ENCODE peak calls at places on chromosomes 6 and 20, in eight cellular contexts. Z, N, T, G, X, F, R and L are unnamed samples.

GRCh38 chr6:75612921-75613534 is 11.3 kb downstream of the SENP6 start:
- DNase-seq in G (no peak), F (no peak), X (no peak), N (no peak), Z (no peak), T (no peak), R (no peak), L (no peak)

GRCh38 chr6:53111865-53112264 is 36.8 kb downstream of the GCM1 start:
- DNase-seq in T (no peak), R (no peak), N (no peak), G (no peak), F (no peak), X (no peak), Z (no peak), L (no peak)

GRCh38 chr6:28785962-28786679 is 137.7 kb downstream of the TRIM27 start:
- DNase-seq in F (no peak), N (no peak), R (no peak), T (no peak), G (no peak), Z (no peak), X (no peak), L (no peak)

GRCh38 chr6:31462026-31462963 is 35.6 kb upstream of the MICB start:
- DNase-seq in N (no peak), X (no peak), Z (no peak), T (no peak), G (no peak), R (no peak), F (no peak), L (no peak)

GRCh38 chr6:80676386-80676785 is 569.9 kb downstream of the BCKDHB start:
- DNase-seq in N (no peak), G (no peak), T (no peak), Z (no peak), X (no peak), F (no peak), R (no peak), L (no peak)

GRCh38 chr6:35089935-35090505 is 51.1 kb downstream of the TCP11 start:
- DNase-seq in T (no peak), X (no peak), Z (no peak), N (no peak), F (peak; percentile 92), G (no peak), R (no peak), L (peak; percentile 72)

GRCh38 chr6:136753624-136754023 is 38.7 kb downstream of the MAP3K5 start:
- DNase-seq in T (no peak), Z (no peak), F (no peak), N (no peak), R (no peak), G (no peak), X (no peak), L (no peak)

GRCh38 chr6:69164564-69165252 is 529.6 kb downstream of the ADGRB3 start:
- DNase-seq in G (no peak), N (no peak), T (no peak), F (no peak), Z (no peak), X (no peak), R (peak; percentile 2), L (no peak)

GRCh38 chr20:62685781-62686555 is 22.7 kb upstream of the NTSR1 start:
- DNase-seq in Z (peak; percentile 80), X (peak; percentile 78), G (no peak), R (no peak), N (peak; percentile 50), T (peak; percentile 40), F (no peak), L (no peak)

GRCh38 chr20:1874534-1875168 is 20.6 kb upstream of the SIRPA start:
- DNase-seq in F (peak; percentile 45), R (peak; percentile 65), N (no peak), T (no peak), Z (peak; percentile 78), X (no peak), G (no peak), L (peak; percentile 39)

GRCh38 chr6:132763269-132763668 is 5.6 kb upstream of the VNN2 start:
- DNase-seq in F (no peak), X (no peak), G (no peak), Z (no peak), T (no peak), R (no peak), N (no peak), L (no peak)

GRCh38 chr6:131519670-131520436 is 53.2 kb upstream of the ARG1 start:
- DNase-seq in Z (no peak), X (no peak), F (peak; percentile 30), G (peak; percentile 42), R (peak; percentile 52), N (peak; percentile 36), T (peak; percentile 25), L (peak; percentile 58)

GRCh38 chr20:58215116-58215515 is 13.3 kb downstream of the ANKRD60 start:
- DNase-seq in Z (no peak), F (no peak), G (no peak), T (no peak), N (no peak), X (no peak), R (no peak), L (no peak)